ENCODE peak calls at places on chromosome 14, in nine cellular contexts. Y is GM23338, V is transverse colon, B is HL-60, S is HCT116, M is endothelial cell of umbilical vein, F is H1, P is SK-N-SH, Q is stomach. R is an unnamed sample.

GRCh38 chr14:101072945-101073597 is 169.5 kb upstream of the RTL1 start:
- DNase-seq in Q (peak), S (peak), V (peak), Y (peak), B (no peak), P (peak), F (peak), M (peak), R (peak)

GRCh38 chr14:87368751-87369150 is 624.2 kb downstream of the GALC start:
- DNase-seq in B (no peak), S (no peak), Y (no peak), M (no peak), P (no peak), Q (no peak), V (no peak), F (no peak), R (no peak)

GRCh38 chr14:90576581-90576980 is 179.8 kb downstream of the CALM1 start:
- DNase-seq in P (no peak), B (no peak), S (no peak), Y (no peak), M (no peak), Q (no peak), F (no peak), V (no peak), R (no peak)

GRCh38 chr14:75123991-75124390 is 2.9 kb downstream of the NEK9 start:
- DNase-seq in Y (no peak), F (no peak), V (peak), P (peak), B (peak), S (peak), Q (no peak), M (peak), R (no peak)

GRCh38 chr14:68722186-68722585 is 70.7 kb downstream of the ZFP36L1 start:
- DNase-seq in S (no peak), V (no peak), M (no peak), P (no peak), Y (no peak), Q (no peak), B (no peak), F (no peak), R (no peak)

GRCh38 chr14:67577909-67578749 is 21.9 kb downstream of the PIGH start:
- DNase-seq in Q (no peak), B (no peak), M (no peak), P (no peak), F (no peak), Y (no peak), V (no peak), S (no peak), R (no peak)

GRCh38 chr14:21846227-21846885 is 172.7 kb upstream of the OR4E1 start:
- DNase-seq in Q (peak), S (no peak), P (peak), F (no peak), B (peak), Y (peak), V (peak), M (peak), R (no peak)

GRCh38 chr14:56874375-56874774 is 64.1 kb upstream of the OTX2 start:
- DNase-seq in M (peak), F (no peak), Y (peak), P (no peak), S (peak), Q (peak), B (peak), V (peak), R (no peak)

GRCh38 chr14:60249321-60250251 is 565 bp downstream of the PPM1A start:
- DNase-seq in F (no peak), S (peak), B (peak), V (peak), P (peak), Y (peak), Q (peak), M (peak), R (peak)

GRCh38 chr14:22651586-22651985 is 7.4 kb upstream of the OR6J1 start:
- DNase-seq in B (no peak), P (no peak), Y (no peak), F (no peak), Q (no peak), M (no peak), S (no peak), V (no peak), R (no peak)

GRCh38 chr14:56273151-56273550 is 154.9 kb downstream of the PELI2 start:
- DNase-seq in S (no peak), M (no peak), Q (no peak), F (no peak), B (no peak), Y (no peak), V (no peak), P (no peak), R (no peak)

GRCh38 chr14:29755311-29756052 is 172.2 kb downstream of the PRKD1 start:
- DNase-seq in V (no peak), Y (no peak), M (peak), P (no peak), B (no peak), F (no peak), Q (no peak), S (no peak), R (no peak)

GRCh38 chr14:56378474-56378873 is 201.1 kb upstream of the TMEM260 start:
- DNase-seq in S (no peak), V (no peak), P (no peak), B (no peak), F (no peak), M (peak), Y (no peak), Q (no peak), R (no peak)

GRCh38 chr14:66600416-66600815 is 92.5 kb downstream of the GPHN start:
- DNase-seq in V (no peak), M (peak), B (no peak), S (no peak), Y (no peak), P (no peak), F (no peak), Q (no peak), R (no peak)

GRCh38 chr14:89540830-89541470 is 123.9 kb upstream of the FOXN3 start:
- DNase-seq in S (no peak), Y (no peak), V (no peak), F (no peak), B (no peak), Q (no peak), M (peak), P (no peak), R (no peak)

GRCh38 chr14:61608245-61609142 is 86.8 kb upstream of the HIF1A start:
- DNase-seq in M (peak), B (no peak), Q (no peak), S (no peak), Y (no peak), V (no peak), F (no peak), P (peak), R (no peak)

GRCh38 chr14:55450124-55450523 is 9.7 kb upstream of the TBPL2 start:
- DNase-seq in Y (no peak), V (no peak), F (no peak), Q (no peak), S (no peak), P (no peak), B (no peak), M (no peak), R (no peak)

GRCh38 chr14:87152701-87153100 is 840.3 kb downstream of the GALC start:
- DNase-seq in Y (no peak), M (no peak), B (no peak), V (no peak), Q (no peak), F (no peak), P (no peak), S (no peak), R (no peak)

GRCh38 chr14:24102357-24103048 is 8.4 kb downstream of the PCK2 start:
- DNase-seq in V (no peak), M (no peak), F (no peak), B (no peak), Q (no peak), S (no peak), P (no peak), Y (no peak), R (no peak)

GRCh38 chr14:22737052-22737451 is 29.4 kb upstream of the OXA1L start:
- DNase-seq in V (no peak), P (no peak), Q (no peak), S (no peak), M (no peak), B (no peak), F (no peak), Y (no peak), R (no peak)

GRCh38 chr14:67411820-67412421 is at the start of gene PLEK2:
- DNase-seq in M (no peak), S (peak), V (peak), Y (peak), F (no peak), Q (peak), P (peak), B (no peak), R (peak)

GRCh38 chr14:33343016-33343415 is 404.3 kb downstream of the NPAS3 start:
- DNase-seq in M (no peak), V (no peak), Y (no peak), B (no peak), P (no peak), Q (no peak), S (no peak), F (no peak), R (no peak)

GRCh38 chr14:80678436-80678835 is 263.1 kb downstream of the CEP128 start:
- DNase-seq in B (no peak), S (no peak), Y (no peak), M (no peak), P (no peak), Q (no peak), V (no peak), F (peak), R (no peak)

GRCh38 chr14:21267886-21268611 is 1.2 kb downstream of the HNRNPC start:
- DNase-seq in V (no peak), B (no peak), Q (no peak), F (no peak), P (no peak), S (no peak), Y (no peak), M (peak), R (no peak)

GRCh38 chr14:25753130-25753529 is 703.2 kb upstream of the STXBP6 start:
- DNase-seq in P (no peak), F (no peak), V (no peak), B (no peak), Q (no peak), M (no peak), Y (no peak), S (no peak), R (no peak)

DNA sequence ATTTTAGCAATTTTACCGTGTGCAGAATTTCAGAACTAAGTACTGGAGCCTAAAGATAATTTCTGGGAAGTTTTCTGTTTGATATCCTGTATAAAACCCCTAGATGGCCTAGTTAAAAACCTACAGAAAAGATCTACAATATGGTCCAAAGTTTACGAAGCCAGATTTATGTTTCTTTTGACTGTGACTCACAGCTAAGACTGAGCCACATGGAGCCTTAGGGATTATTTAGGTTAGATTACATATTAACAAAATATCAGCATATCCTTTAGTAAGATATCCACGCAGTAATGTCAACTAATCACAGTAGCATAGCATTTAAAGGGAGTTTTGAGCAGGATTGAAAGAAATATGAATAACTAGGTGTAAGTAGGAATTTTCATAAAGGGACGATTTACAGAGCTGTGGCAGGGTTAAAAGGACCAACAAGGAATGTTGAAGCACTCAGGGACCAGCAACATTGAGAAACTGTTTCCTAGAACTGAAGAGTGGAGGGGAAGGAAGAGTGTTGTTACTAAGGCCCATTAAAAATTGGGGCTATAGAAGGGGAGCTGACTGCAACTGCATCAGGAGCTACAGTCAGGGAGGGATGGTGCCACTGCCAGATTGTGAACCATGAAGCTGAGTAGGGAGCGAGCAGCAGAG is 155.5 kb downstream of the DACT1 start:
- DNase-seq in S (no peak), F (no peak), B (no peak), P (no peak), Q (no peak), M (no peak), Y (no peak), V (no peak), R (no peak)
- TF ChIP-seq CTCF in S (no peak), F (no peak), B (no peak), P (no peak), Q (no peak), M (no peak), Y (no peak), V (no peak), R (no peak)

GRCh38 chr14:73223049-73223448 is 14.3 kb upstream of the PAPLN start:
- DNase-seq in B (no peak), Y (no peak), P (no peak), Q (no peak), F (no peak), S (no peak), V (no peak), M (no peak), R (no peak)
- TF ChIP-seq POLR2AphosphoS5 in B (no peak), Y (no peak), P (no peak), Q (peak), F (no peak), S (no peak), V (no peak), M (no peak), R (no peak)

DNA sequence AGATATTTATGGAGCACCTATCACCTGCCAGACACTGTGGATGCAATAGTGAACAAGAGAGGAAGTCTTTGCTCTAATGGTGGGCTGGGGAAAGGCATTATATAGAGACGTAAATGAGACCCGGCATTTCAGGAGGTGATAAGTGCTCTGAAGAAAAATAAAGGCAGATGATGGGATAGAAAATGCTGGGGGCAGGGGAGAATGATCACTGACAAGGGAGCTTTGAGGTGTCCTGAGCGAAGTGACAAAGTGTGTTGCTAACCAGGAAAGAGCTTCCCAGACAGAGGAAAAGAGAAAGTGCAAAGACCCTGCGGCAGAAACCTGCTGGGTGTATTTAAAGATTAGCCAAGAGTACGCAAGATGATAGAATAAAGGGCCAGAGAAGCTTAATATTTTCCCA is 1096.1 kb downstream of the BCL11B start:
- DNase-seq in Y (no peak), B (no peak), M (no peak), Q (no peak), P (no peak), F (no peak), V (no peak), S (no peak), R (no peak)
- H3K4me3 ChIP-seq in Y (no peak), B (no peak), M (no peak), Q (no peak), P (no peak), F (no peak), V (no peak), S (no peak), R (no peak)

DNA sequence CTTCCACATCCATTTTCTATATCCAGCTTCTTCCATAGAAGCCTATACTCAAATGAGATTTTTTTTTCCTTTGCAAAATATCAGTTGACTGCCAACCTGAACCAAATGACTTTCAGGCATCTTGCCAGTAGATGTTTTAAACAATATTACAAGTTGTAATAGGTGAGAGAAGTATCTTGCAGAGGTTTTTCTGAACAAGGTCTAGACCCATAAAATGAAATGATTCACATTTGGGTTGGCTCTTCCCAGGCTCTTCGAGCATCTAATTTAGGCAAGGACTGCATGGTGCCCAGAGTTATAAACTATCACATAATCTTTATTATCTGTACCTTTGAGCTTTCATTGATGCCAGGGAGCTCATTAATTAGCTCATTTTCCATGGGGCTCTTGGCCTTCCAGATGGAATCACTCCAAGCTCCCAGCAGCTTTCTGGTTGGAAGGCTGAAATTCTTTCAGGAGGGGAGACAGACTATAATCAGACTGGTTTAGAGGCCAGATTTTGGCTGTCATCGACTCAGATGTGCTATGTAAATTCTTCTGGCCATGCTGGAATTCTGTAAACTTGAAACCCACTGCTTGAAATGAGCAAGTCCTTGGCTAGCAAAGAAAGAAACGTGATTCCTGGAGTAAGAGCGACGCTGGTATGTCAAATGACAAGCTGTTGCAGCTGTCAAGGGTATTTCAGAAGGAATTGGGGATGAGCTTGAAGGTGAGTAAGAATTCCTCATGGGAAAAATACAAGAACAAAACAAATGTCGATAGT is 32.3 kb upstream of the DICER1 start:
- DNase-seq in P (peak), M (no peak), Y (no peak), S (no peak), Q (no peak), V (no peak), F (no peak), B (no peak), R (no peak)
- TF ChIP-seq CTCF in P (no peak), M (no peak), Y (no peak), S (no peak), Q (no peak), V (no peak), F (no peak), B (no peak), R (no peak)

DNA sequence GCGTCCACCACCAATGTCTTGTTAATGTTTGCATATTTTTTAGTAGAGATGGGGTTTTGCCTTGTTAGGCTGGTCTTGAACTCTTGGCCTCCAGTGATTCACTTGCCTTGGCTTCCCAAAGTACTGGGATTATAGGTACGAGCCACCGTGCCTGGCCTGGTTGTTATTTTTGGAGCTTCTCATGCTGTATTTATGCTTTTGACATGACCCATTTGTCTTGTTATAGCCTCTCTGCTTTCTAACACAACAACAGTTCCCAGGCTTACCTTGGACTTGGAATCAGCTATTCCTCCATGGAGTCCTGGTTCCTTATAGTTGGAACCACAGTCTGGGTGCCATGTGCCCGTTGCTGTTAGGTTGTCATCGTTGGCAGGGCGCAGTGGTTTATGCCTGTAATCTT is 29.7 kb downstream of the ZNF410 start:
- DNase-seq in Q (no peak), F (no peak), S (no peak), M (no peak), Y (no peak), B (no peak), V (no peak), P (no peak), R (no peak)
- TF ChIP-seq POLR2AphosphoS5 in Q (no peak), F (no peak), S (no peak), M (no peak), Y (no peak), B (no peak), V (no peak), P (no peak), R (no peak)

GRCh38 chr14:50113381-50113811 is 3.0 kb downstream of the VCPKMT start:
- DNase-seq in Y (no peak), M (no peak), Q (no peak), P (no peak), V (no peak), B (no peak), F (no peak), S (no peak), R (no peak)

GRCh38 chr14:50121506-50121905 is 5.1 kb upstream of the VCPKMT start:
- DNase-seq in Y (no peak), V (no peak), P (no peak), B (no peak), F (no peak), M (no peak), Q (no peak), S (no peak), R (no peak)

GRCh38 chr14:50116221-50116956 is at the start of gene VCPKMT:
- DNase-seq in B (peak), M (peak), S (peak), Y (peak), V (peak), P (peak), F (peak), Q (peak), R (peak)

GRCh38 chr14:50117456-50117855 is 1.1 kb upstream of the VCPKMT start:
- DNase-seq in B (no peak), S (no peak), P (no peak), V (no peak), M (no peak), F (no peak), Y (no peak), Q (no peak), R (no peak)

GRCh38 chr14:50116986-50117385 is 614 bp upstream of the VCPKMT start:
- DNase-seq in Q (no peak), V (no peak), F (no peak), Y (no peak), M (no peak), P (no peak), B (no peak), S (no peak), R (no peak)
- H3K4me3 ChIP-seq in Q (peak), V (peak), F (no peak), Y (peak), M (peak), P (peak), B (peak), S (peak), R (peak)

GRCh38 chr14:40393143-40393542 is 960.9 kb upstream of the FBXO33 start:
- DNase-seq in Y (no peak), S (no peak), B (no peak), P (no peak), V (no peak), F (no peak), Q (no peak), M (no peak), R (no peak)
- TF ChIP-seq CTCF in Y (no peak), S (no peak), B (no peak), P (no peak), V (no peak), F (no peak), Q (no peak), M (no peak), R (no peak)

GRCh38 chr14:76163668-76164363 is 12.1 kb downstream of the GPATCH2L start:
- DNase-seq in Y (no peak), Q (no peak), F (no peak), B (no peak), S (no peak), V (no peak), P (no peak), M (no peak), R (no peak)
- TF ChIP-seq POLR2AphosphoS5 in Y (no peak), Q (no peak), F (no peak), B (no peak), S (no peak), V (no peak), P (no peak), M (no peak), R (no peak)

DNA sequence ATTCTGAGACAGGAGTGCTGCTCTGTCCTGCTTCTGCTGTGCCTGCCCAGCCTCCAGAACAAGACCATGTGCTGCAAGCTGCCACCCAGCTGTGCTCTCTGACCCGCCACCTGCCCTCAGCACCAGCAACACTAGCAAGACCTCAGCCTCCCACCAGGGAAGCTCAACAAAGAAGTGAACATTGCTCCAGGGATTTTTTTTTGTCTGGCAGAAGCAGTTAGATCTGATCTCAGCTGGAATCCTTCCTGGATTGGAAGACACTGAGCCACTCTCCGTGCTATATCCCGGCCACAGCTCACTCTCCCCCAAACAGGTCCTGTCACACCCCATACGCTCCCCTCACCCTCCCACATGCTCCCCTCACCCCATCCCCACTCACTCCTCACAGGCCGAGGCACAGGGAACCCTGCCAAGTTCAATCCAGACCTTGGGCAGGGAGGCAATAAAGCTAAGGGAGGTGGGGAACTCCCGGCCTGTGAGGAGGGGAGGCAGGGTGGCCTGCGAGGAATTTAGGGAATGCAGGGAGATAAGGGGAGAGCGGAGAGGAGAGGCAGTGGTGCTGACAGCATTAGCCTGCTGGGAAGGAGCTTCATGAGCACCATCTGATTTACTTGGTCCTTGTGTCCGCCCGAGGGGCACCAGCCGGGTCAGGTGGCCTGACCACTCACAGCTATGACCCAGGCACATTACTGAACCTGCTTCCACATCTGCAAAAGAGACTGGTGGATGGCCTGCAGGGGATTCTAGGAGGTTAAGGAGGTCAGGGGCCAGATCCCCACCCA is 29.7 kb downstream of the CCDC85C start:
- DNase-seq in F (peak), Y (peak), S (no peak), B (no peak), P (peak), V (peak), M (no peak), Q (peak), R (no peak)
- H3K4me3 ChIP-seq in F (peak), Y (peak), S (peak), B (no peak), P (no peak), V (no peak), M (no peak), Q (no peak), R (no peak)

R was measured in breast epithelium.